ENCODE peak calls at places on chromosomes 1 and 21, in eight cellular contexts. T, Y, A, N, O, P, V and G are unnamed samples.

GRCh38 chr1:63624911-63625310 is 31.7 kb downstream of the PGM1 start:
- DNase-seq in V (no peak), N (no peak), P (no peak), A (no peak), O (no peak), T (no peak), Y (no peak), G (no peak)

GRCh38 chr1:238409947-238410346 is 519.2 kb upstream of the ZP4 start:
- DNase-seq in P (no peak), N (no peak), V (no peak), A (no peak), T (no peak), O (no peak), Y (no peak), G (no peak)

GRCh38 chr1:22738069-22738435 is 27.4 kb downstream of the EPHB2 start:
- DNase-seq in O (no peak), N (no peak), P (no peak), T (no peak), V (no peak), Y (no peak), A (no peak), G (no peak)

GRCh38 chr1:21937372-21938121 is 437 bp upstream of the HSPG2 start:
- DNase-seq in T (peak), Y (no peak), A (peak), N (no peak), P (peak), O (peak), V (peak), G (peak)

GRCh38 chr1:73604739-73605138 is 593.2 kb downstream of the LRRIQ3 start:
- DNase-seq in P (no peak), A (no peak), V (no peak), Y (no peak), O (no peak), N (peak), T (no peak), G (no peak)

GRCh38 chr1:203179328-203180009 is 3.8 kb upstream of the MYBPH start:
- DNase-seq in N (no peak), O (no peak), Y (no peak), A (no peak), P (no peak), T (no peak), V (peak), G (peak)

GRCh38 chr21:31520506-31521163 is 138.9 kb upstream of the SOD1 start:
- DNase-seq in T (no peak), A (no peak), N (no peak), V (no peak), O (no peak), Y (no peak), P (no peak), G (no peak)

GRCh38 chr1:227002531-227003049 is 62.5 kb downstream of the COQ8A start:
- DNase-seq in A (no peak), P (no peak), V (no peak), T (peak), N (no peak), Y (no peak), O (no peak), G (peak)

GRCh38 chr1:115545791-115546733 is 95.7 kb upstream of the VANGL1 start:
- DNase-seq in T (peak), A (no peak), O (peak), P (peak), Y (no peak), N (peak), V (peak), G (no peak)

GRCh38 chr1:155392898-155393411 is 72.3 kb downstream of the RUSC1 start:
- DNase-seq in O (no peak), N (no peak), Y (no peak), P (no peak), T (no peak), V (no peak), A (no peak), G (no peak)

DNA sequence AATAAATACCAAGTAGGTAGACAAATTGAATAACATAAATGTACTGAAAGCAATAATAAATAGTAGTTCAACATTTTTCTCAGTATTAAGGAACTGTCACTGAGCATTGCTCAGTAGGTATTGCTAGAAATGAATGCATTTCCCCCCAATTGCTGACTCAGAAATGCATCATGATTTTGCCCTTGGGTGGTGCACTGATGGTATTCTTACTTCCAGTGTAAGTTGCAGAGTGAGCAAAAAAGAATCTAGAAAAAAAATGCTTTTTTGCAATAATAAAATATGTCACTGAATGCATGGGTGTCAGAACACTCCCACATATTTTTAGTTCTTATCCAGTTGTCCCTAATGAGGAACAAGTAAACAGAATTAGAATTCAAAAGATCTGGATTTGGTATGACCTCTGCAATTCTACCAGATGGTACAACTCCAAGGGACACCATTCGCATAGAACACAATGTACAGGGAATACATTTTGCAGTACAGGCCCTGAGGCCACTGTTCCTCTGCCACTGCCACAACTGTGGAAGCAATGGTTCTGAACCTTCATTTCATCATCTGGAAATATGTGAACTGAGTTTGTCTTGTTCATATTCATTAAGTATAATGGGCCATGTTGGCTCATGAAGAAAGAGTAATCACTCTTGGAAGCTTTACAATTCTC is 78.0 kb downstream of the ATP6V1G3 start:
- DNase-seq in A (no peak), O (no peak), T (no peak), N (no peak), Y (no peak), P (no peak), V (no peak), G (no peak)
- TF ChIP-seq POLR2AphosphoS5 in A (no peak), O (no peak), T (no peak), N (no peak), Y (no peak), P (no peak), V (no peak), G (no peak)

GRCh38 chr21:45102391-45102932 is 28.1 kb downstream of the ADARB1 start:
- DNase-seq in P (no peak), Y (no peak), O (peak), N (no peak), T (no peak), V (no peak), A (no peak), G (no peak)
- TF ChIP-seq CTCF in P (peak), Y (peak), O (peak), N (peak), T (no peak), V (no peak), A (peak), G (peak)

GRCh38 chr1:233114159-233114558 is 163.7 kb downstream of the NTPCR start:
- DNase-seq in O (no peak), Y (no peak), N (no peak), A (no peak), V (no peak), T (peak), P (no peak), G (no peak)

GRCh38 chr1:233111731-233112130 is 161.3 kb downstream of the NTPCR start:
- DNase-seq in A (no peak), V (no peak), P (no peak), N (no peak), O (no peak), Y (no peak), T (no peak), G (no peak)

GRCh38 chr1:233113713-233114028 is 163.3 kb downstream of the NTPCR start:
- DNase-seq in T (peak), Y (no peak), A (no peak), O (no peak), N (no peak), P (no peak), V (no peak), G (no peak)

GRCh38 chr1:233112184-233113008 is 162.0 kb downstream of the NTPCR start:
- DNase-seq in O (no peak), A (no peak), P (no peak), T (peak), N (no peak), V (no peak), Y (no peak), G (no peak)

DNA sequence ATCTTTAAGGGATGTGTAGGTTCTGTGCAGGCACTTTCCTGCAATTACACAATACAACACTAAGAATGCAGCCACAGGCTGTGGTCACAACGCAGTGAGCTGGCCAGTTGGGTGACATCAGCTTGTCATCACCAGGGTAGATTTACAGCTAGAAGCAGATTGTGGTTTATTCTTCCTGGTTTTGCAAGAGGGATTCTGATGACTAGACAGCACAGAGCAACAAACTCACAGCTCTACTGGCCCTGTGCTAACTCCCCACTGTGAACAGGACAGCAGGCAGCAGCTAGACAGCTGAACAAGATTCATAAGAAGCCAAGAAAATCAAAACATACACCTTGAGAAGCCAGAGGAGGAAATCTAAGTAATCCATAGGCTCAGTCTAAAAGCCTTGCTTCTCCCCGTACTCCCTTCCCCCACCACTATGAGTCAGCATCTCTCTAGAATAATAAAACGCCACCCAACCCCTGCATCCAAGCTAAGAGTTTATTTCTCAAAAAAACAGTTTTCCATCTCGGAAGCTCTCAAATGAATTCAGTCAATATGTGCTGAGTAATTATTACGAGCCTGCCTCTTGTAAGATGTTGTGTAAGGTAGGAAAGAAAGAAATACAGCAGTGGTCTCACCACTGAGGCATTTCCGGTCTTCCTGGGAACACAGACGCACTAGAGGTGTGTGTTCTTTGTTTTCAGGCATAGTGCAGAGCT is 162.8 kb downstream of the NTPCR start:
- DNase-seq in V (no peak), Y (peak), N (peak), A (no peak), P (peak), O (peak), T (peak), G (peak)
- TF ChIP-seq POLR2AphosphoS5 in V (peak), Y (no peak), N (no peak), A (peak), P (no peak), O (peak), T (peak), G (no peak)

DNA sequence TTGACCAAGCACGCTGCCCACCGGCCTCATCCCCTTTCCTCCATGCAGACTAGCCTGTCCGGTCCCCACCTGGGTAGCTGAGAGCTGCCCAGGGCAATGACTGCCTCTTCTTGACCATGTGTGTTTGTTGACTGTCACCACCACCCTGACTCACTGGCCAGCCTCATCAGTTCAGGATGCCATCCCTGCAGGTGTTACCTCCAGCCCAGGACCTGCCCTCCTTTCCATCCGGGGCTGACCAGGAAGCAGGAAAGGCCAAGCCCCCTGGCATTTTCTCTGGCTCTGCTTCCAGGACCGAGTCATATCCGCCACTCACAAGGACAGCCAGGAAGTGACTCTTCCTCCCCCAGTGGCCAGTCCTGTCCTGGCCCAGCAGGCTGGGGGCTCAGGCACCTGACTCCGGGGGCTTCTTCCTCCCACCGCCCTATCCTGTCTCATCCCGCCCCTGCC is 17.1 kb downstream of the EPHA2 start:
- DNase-seq in P (no peak), V (no peak), O (no peak), A (no peak), Y (no peak), T (no peak), N (no peak), G (no peak)
- TF ChIP-seq CTCF in P (no peak), V (no peak), O (no peak), A (peak), Y (no peak), T (no peak), N (no peak), G (no peak)